ENCODE peak calls at places on chromosomes 7 and 10, in ten cellular contexts. A, O, P, F, X, I, L, J, Q and U are unnamed samples.

GRCh38 chr7:118944271-118944670 is 719.8 kb downstream of the ANKRD7 start:
- DNase-seq in P (no peak), A (no peak), O (no peak), Q (no peak), J (no peak), F (no peak), X (no peak), L (no peak), I (no peak), U (no peak)

GRCh38 chr10:33453081-33453850 is 118.8 kb upstream of the NRP1 start:
- DNase-seq in X (no peak), O (no peak), J (peak), Q (peak), F (no peak), L (no peak), I (no peak), A (no peak), P (no peak), U (no peak)

GRCh38 chr10:58609525-58610150 is 97.0 kb downstream of the BICC1 start:
- DNase-seq in O (no peak), I (no peak), X (peak), F (no peak), J (no peak), P (no peak), L (no peak), Q (no peak), A (no peak), U (no peak)

GRCh38 chr7:17940302-17941170 is at the start of gene SNX13:
- DNase-seq in O (peak), P (peak), I (peak), L (peak), X (peak), Q (peak), A (peak), J (peak), F (peak), U (peak)

GRCh38 chr7:7446616-7447015 is 89.1 kb downstream of the COL28A1 start:
- DNase-seq in J (peak), L (no peak), X (no peak), O (no peak), P (no peak), Q (no peak), F (no peak), I (no peak), A (no peak), U (no peak)

GRCh38 chr7:138958026-138958956 is 22.9 kb downstream of the KIAA1549 start:
- DNase-seq in X (no peak), O (no peak), F (no peak), J (peak), Q (no peak), I (peak), A (no peak), P (peak), L (no peak), U (no peak)

GRCh38 chr10:52706347-52707070 is 66.1 kb downstream of the MBL2 start:
- DNase-seq in P (no peak), J (no peak), Q (peak), I (no peak), O (no peak), X (no peak), L (no peak), F (no peak), A (no peak), U (no peak)

GRCh38 chr7:3117488-3118228 is 74.0 kb upstream of the CARD11 start:
- DNase-seq in X (no peak), L (no peak), I (peak), Q (no peak), J (no peak), P (no peak), O (peak), A (no peak), F (no peak), U (no peak)

GRCh38 chr10:71984798-71985388 is 20.7 kb downstream of the CHST3 start:
- DNase-seq in F (no peak), X (no peak), Q (no peak), J (no peak), A (no peak), L (no peak), P (no peak), O (no peak), I (no peak), U (no peak)

GRCh38 chr7:105198223-105198622 is 184.2 kb downstream of the KMT2E start:
- DNase-seq in P (peak), Q (peak), A (no peak), J (peak), O (no peak), I (no peak), F (no peak), L (no peak), X (peak), U (no peak)

GRCh38 chr10:5752301-5752871 is 60.8 kb downstream of the GDI2 start:
- DNase-seq in O (no peak), X (no peak), L (no peak), Q (no peak), A (no peak), P (no peak), I (no peak), F (no peak), J (no peak), U (no peak)

GRCh38 chr7:54546081-54546985 is 4.2 kb downstream of the VSTM2A start:
- DNase-seq in I (peak), L (no peak), X (no peak), P (no peak), O (no peak), Q (no peak), J (peak), A (no peak), F (no peak), U (no peak)

GRCh38 chr10:80471715-80472233 is 17.7 kb downstream of the TSPAN14 start:
- DNase-seq in J (peak), O (no peak), L (no peak), Q (no peak), F (no peak), I (no peak), A (no peak), P (no peak), X (no peak), U (no peak)

GRCh38 chr7:131618391-131618790 is 62.0 kb upstream of the PODXL start:
- DNase-seq in F (no peak), X (no peak), J (no peak), P (no peak), O (no peak), A (no peak), I (no peak), Q (no peak), L (no peak), U (no peak)

GRCh38 chr10:8979976-8980375 is 925.5 kb downstream of the GATA3 start:
- DNase-seq in F (no peak), X (no peak), I (no peak), J (peak), L (no peak), A (no peak), O (no peak), Q (no peak), P (no peak), U (no peak)

GRCh38 chr7:35652124-35652523 is 42.8 kb downstream of the HERPUD2 start:
- DNase-seq in F (no peak), J (no peak), L (no peak), A (no peak), Q (no peak), X (no peak), O (no peak), P (no peak), I (no peak), U (no peak)

GRCh38 chr10:58291538-58292174 is 22.7 kb downstream of the CISD1 start:
- DNase-seq in Q (peak), X (no peak), L (no peak), A (no peak), O (peak), P (peak), J (peak), F (no peak), I (peak), U (no peak)

GRCh38 chr10:43151371-43151770 is 13.1 kb downstream of the CSGALNACT2 start:
- DNase-seq in P (peak), L (no peak), A (no peak), J (no peak), Q (no peak), I (no peak), O (no peak), X (no peak), F (no peak), U (no peak)

GRCh38 chr7:117019786-117020604 is 66.7 kb downstream of the ST7 start:
- DNase-seq in O (peak), L (peak), A (peak), P (peak), I (peak), F (peak), X (peak), Q (peak), J (peak), U (peak)

GRCh38 chr10:113056030-113056429 is 106.0 kb downstream of the TCF7L2 start:
- DNase-seq in F (no peak), P (no peak), Q (no peak), J (no peak), A (no peak), O (no peak), X (no peak), I (no peak), L (no peak), U (no peak)

GRCh38 chr7:74409571-74409970 is 44.1 kb upstream of the GTF2IRD1 start:
- DNase-seq in O (no peak), A (no peak), X (no peak), J (no peak), L (no peak), I (no peak), Q (no peak), F (no peak), P (no peak), U (no peak)

GRCh38 chr7:30159698-30160143 is 24.9 kb downstream of the MTURN start:
- DNase-seq in X (no peak), J (peak), I (peak), Q (peak), L (no peak), A (peak), O (no peak), P (peak), F (peak), U (no peak)

GRCh38 chr7:120856621-120857352 is 1.2 kb downstream of the TSPAN12 start:
- DNase-seq in X (no peak), O (peak), J (peak), P (no peak), L (peak), I (peak), Q (peak), F (peak), A (peak), U (no peak)

GRCh38 chr7:105896407-105896842 is 20.0 kb upstream of the ATXN7L1 start:
- DNase-seq in I (no peak), P (no peak), F (no peak), L (no peak), X (no peak), J (no peak), A (peak), Q (no peak), O (peak), U (no peak)

GRCh38 chr10:53023411-53023810 is 250.8 kb upstream of the MBL2 start:
- DNase-seq in F (no peak), A (no peak), Q (no peak), J (peak), P (no peak), X (no peak), I (no peak), L (no peak), O (no peak), U (no peak)

GRCh38 chr10:15238553-15239335 is 70.3 kb upstream of the NMT2 start:
- DNase-seq in X (no peak), J (no peak), P (peak), Q (peak), F (no peak), A (no peak), L (no peak), O (no peak), I (no peak), U (no peak)

GRCh38 chr7:90551036-90551435 is 45.1 kb upstream of the CDK14 start:
- DNase-seq in I (peak), F (no peak), J (peak), O (no peak), L (no peak), X (no peak), A (no peak), P (no peak), Q (no peak), U (no peak)

GRCh38 chr10:129778571-129778970 is 185.5 kb downstream of the EBF3 start:
- DNase-seq in L (no peak), F (no peak), J (no peak), O (no peak), Q (no peak), I (no peak), A (no peak), X (no peak), P (no peak), U (no peak)

GRCh38 chr10:24208661-24209420 is at the start of gene KIAA1217:
- DNase-seq in X (no peak), O (peak), A (peak), P (peak), F (peak), I (peak), J (peak), Q (peak), L (peak), U (no peak)

GRCh38 chr7:50164552-50165220 is 71.6 kb upstream of the ZPBP start:
- DNase-seq in O (no peak), A (no peak), J (no peak), I (no peak), Q (no peak), P (no peak), F (no peak), L (no peak), X (no peak), U (no peak)

GRCh38 chr7:30503273-30504212 is 1.1 kb downstream of the GGCT start:
- DNase-seq in J (no peak), O (no peak), A (no peak), Q (no peak), F (no peak), X (no peak), I (no peak), L (no peak), P (peak), U (no peak)

DNA sequence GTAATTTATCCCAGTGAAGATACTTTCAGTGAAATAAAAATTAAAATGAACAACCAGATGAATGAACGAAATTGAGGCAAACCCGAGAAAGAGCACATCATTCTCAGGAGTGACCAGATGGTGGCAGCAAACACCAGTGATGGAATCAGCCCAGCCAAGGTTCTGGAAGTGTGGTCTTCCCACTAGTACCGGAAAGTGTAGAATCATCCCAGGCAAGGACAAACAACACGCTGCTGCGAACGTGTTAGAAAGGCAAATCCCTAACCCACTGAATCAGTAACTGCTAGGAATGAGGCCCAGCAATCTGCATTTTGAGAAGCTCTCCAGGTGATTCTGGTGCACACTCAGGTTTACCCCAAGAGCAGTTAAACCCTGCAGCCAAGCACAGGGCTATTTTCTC is 15.5 kb upstream of the SLC18A3 start:
- DNase-seq in X (peak), A (peak), Q (peak), I (peak), P (peak), F (no peak), O (no peak), L (peak), J (peak), U (peak)
- TF ChIP-seq CTCF in X (peak), A (peak), Q (peak), I (peak), P (peak), F (peak), O (peak), L (peak), J (peak), U (peak)

GRCh38 chr10:111765216-111765615 is 418.3 kb downstream of the GPAM start:
- DNase-seq in P (no peak), A (no peak), I (no peak), J (no peak), O (no peak), X (no peak), L (no peak), Q (no peak), F (no peak), U (no peak)
- TF ChIP-seq CTCF in P (no peak), A (no peak), I (no peak), J (no peak), O (no peak), X (no peak), L (no peak), Q (no peak), F (no peak), U (no peak)

GRCh38 chr7:47807756-47808155 is 140.5 kb downstream of the PKD1L1 start:
- DNase-seq in X (no peak), J (no peak), O (no peak), A (no peak), Q (no peak), F (no peak), I (no peak), L (no peak), P (no peak), U (no peak)
- TF ChIP-seq CTCF in X (no peak), J (no peak), O (no peak), A (no peak), Q (no peak), F (no peak), I (no peak), L (no peak), P (no peak), U (peak)

DNA sequence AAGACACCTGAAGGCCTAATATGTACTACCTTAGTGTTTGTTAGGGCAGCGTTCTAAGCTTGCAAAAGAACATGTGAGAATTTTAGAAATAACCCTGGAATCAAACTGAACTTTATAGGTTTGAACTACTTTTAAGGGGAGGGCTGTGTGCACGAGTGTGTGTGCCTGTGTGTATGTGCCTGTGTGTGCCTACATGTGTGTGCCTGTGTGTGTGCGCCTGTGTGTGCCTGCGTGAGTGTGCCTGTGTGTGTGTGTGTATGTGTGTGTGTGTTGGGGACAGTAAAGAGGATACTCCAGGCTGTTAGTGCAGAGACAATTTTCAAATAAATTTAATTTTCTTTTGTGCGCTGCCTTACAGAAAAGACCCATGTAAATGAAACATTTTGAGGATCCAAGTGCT is 68.1 kb upstream of the WDR11 start:
- DNase-seq in X (no peak), P (no peak), A (no peak), F (no peak), Q (no peak), L (no peak), I (no peak), J (no peak), O (no peak), U (no peak)
- TF ChIP-seq CTCF in X (no peak), P (no peak), A (no peak), F (no peak), Q (no peak), L (no peak), I (no peak), J (no peak), O (no peak), U (no peak)

GRCh38 chr7:52862321-52862720 is 173.1 kb upstream of the POM121L12 start:
- DNase-seq in J (no peak), F (no peak), O (no peak), P (no peak), L (no peak), A (no peak), Q (no peak), X (no peak), I (no peak), U (no peak)

GRCh38 chr7:52863667-52864066 is 171.8 kb upstream of the POM121L12 start:
- DNase-seq in P (no peak), X (no peak), A (no peak), J (no peak), F (no peak), L (no peak), I (no peak), Q (no peak), O (no peak), U (no peak)
- TF ChIP-seq CTCF in P (no peak), X (no peak), A (no peak), J (no peak), F (no peak), L (no peak), I (no peak), Q (no peak), O (no peak), U (no peak)

DNA sequence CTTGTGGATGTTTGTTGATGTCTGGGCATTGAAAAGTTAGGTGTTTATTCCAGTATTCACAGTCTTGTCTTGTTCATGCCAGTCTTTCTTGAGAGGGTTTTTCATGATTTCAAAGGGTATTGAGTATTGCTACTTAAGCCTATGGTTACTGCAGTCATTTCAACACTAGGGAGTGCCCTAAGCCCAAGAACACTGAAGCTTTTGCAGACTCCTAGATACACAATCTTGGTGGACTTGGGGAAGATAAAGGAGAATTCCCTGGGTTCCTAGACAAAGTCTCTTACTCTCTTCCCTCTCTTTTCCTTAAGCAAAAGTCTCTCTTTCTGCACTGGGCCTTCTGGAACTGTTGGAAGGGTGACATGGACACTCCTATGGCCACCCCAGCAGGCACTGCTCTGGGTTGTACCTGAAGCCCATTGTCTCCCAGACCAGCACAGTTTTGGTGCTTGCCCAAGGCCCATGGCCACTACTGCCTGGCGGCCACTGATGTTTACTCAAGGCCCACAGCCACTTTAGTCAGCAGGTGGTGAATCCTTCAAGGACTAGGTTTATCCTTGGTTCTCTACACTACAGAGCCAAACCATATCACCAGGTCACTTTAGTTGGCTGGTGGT is 24.9 kb downstream of the SAMD9 start:
- DNase-seq in O (no peak), I (no peak), Q (peak), P (peak), A (no peak), X (peak), F (no peak), J (peak), L (no peak), U (no peak)
- TF ChIP-seq CTCF in O (no peak), I (no peak), Q (peak), P (peak), A (peak), X (peak), F (no peak), J (peak), L (no peak), U (peak)

GRCh38 chr7:149855368-149856305 is 17.5 kb downstream of the ZNF862 start:
- DNase-seq in Q (peak), A (no peak), J (peak), I (peak), F (no peak), L (no peak), P (peak), O (no peak), X (no peak), U (no peak)
- TF ChIP-seq CTCF in Q (no peak), A (no peak), J (no peak), I (no peak), F (no peak), L (no peak), P (no peak), O (no peak), X (peak), U (no peak)

DNA sequence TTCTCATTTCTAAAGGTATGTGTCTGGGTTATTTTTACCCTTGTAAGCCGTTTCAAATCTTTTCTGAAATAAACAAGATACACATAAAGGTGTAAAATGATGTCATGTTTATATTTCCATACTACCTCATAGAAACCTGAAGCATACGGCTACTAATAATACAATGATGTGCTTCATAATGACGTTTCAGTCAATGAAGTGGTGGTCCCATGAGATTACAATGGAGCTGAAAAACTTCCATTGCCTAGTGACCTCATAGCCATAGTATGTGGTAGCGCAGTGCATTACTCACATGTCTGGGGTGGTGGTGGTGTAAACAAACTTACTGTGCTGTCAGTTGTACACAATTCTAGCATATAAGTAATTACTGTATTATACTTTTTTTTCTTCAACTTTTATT is 24.9 kb downstream of the EPDR1 start:
- DNase-seq in I (no peak), O (no peak), F (no peak), Q (peak), A (no peak), L (no peak), J (no peak), X (no peak), P (peak), U (no peak)
- TF ChIP-seq CTCF in I (no peak), O (no peak), F (no peak), Q (no peak), A (no peak), L (no peak), J (no peak), X (no peak), P (no peak), U (no peak)